ENCODE peak calls at places on chromosomes 4 and X, in nine cellular contexts. One of them, this sample, is unnamed.
A peak's percentile ranks its signal among the peaks of the same experiment; 100 is the strongest.

GRCh38 chr4:80011636-80012236 is 61.3 kb downstream of the ANTXR2 start:
- DNase-seq in pancreas: no peak
- DNase-seq in aorta: no peak
- DNase-seq in HCT116: no peak
- DNase-seq in right atrium auricular region: no peak
- DNase-seq in RWPE2: no peak
- DNase-seq in OCI-LY7: no peak
- DNase-seq in cardiac muscle cell: no peak
- DNase-seq in H1: no peak
- DNase-seq in this sample: no peak

GRCh38 chr4:112881842-112882241 is 167.6 kb upstream of the ANK2 start:
- DNase-seq in pancreas: no peak
- DNase-seq in aorta: no peak
- DNase-seq in HCT116: no peak
- DNase-seq in right atrium auricular region: no peak
- DNase-seq in RWPE2: no peak
- DNase-seq in OCI-LY7: no peak
- DNase-seq in cardiac muscle cell: no peak
- DNase-seq in H1: no peak
- DNase-seq in this sample: no peak

GRCh38 chrX:22999696-23000223 is at the start of gene DDX53:
- DNase-seq in pancreas: no peak
- DNase-seq in aorta: no peak
- DNase-seq in HCT116: no peak
- DNase-seq in right atrium auricular region: no peak
- DNase-seq in RWPE2: no peak
- DNase-seq in OCI-LY7: no peak
- DNase-seq in cardiac muscle cell: no peak
- DNase-seq in H1: no peak
- DNase-seq in this sample: peak; percentile 22

GRCh38 chr4:62670509-62670908 is 1470.4 kb downstream of the ADGRL3 start:
- DNase-seq in pancreas: no peak
- DNase-seq in aorta: no peak
- DNase-seq in HCT116: no peak
- DNase-seq in right atrium auricular region: no peak
- DNase-seq in RWPE2: no peak
- DNase-seq in OCI-LY7: no peak
- DNase-seq in cardiac muscle cell: peak; percentile 56
- DNase-seq in H1: no peak
- DNase-seq in this sample: no peak

GRCh38 chr4:94582517-94582916 is 130.8 kb downstream of the PDLIM5 start:
- DNase-seq in pancreas: no peak
- DNase-seq in aorta: no peak
- DNase-seq in HCT116: no peak
- DNase-seq in right atrium auricular region: no peak
- DNase-seq in RWPE2: no peak
- DNase-seq in OCI-LY7: no peak
- DNase-seq in cardiac muscle cell: no peak
- DNase-seq in H1: no peak
- DNase-seq in this sample: no peak

GRCh38 chr4:76811604-76812412 is 86.1 kb downstream of the SOWAHB start:
- DNase-seq in pancreas: no peak
- DNase-seq in aorta: no peak
- DNase-seq in HCT116: no peak
- DNase-seq in right atrium auricular region: no peak
- DNase-seq in RWPE2: no peak
- DNase-seq in OCI-LY7: no peak
- DNase-seq in cardiac muscle cell: no peak
- DNase-seq in H1: no peak
- DNase-seq in this sample: peak; percentile 68

GRCh38 chr4:118012142-118012541 is 22.1 kb upstream of the NDST3 start:
- DNase-seq in pancreas: no peak
- DNase-seq in aorta: no peak
- DNase-seq in HCT116: no peak
- DNase-seq in right atrium auricular region: no peak
- DNase-seq in RWPE2: no peak
- DNase-seq in OCI-LY7: no peak
- DNase-seq in cardiac muscle cell: no peak
- DNase-seq in H1: no peak
- DNase-seq in this sample: no peak

GRCh38 chrX:133986008-133986683 is 752 bp upstream of the GPC3 start:
- DNase-seq in pancreas: no peak
- DNase-seq in aorta: no peak
- DNase-seq in HCT116: no peak
- DNase-seq in right atrium auricular region: no peak
- DNase-seq in RWPE2: no peak
- DNase-seq in OCI-LY7: no peak
- DNase-seq in cardiac muscle cell: no peak
- DNase-seq in H1: peak; percentile 71
- DNase-seq in this sample: no peak

GRCh38 chrX:56765816-56766553 is 36.9 kb downstream of the NBDY start:
- DNase-seq in pancreas: no peak
- DNase-seq in aorta: no peak
- DNase-seq in HCT116: no peak
- DNase-seq in right atrium auricular region: peak; percentile 57
- DNase-seq in RWPE2: no peak
- DNase-seq in OCI-LY7: peak; percentile 14
- DNase-seq in cardiac muscle cell: no peak
- DNase-seq in H1: no peak
- DNase-seq in this sample: no peak

GRCh38 chr4:113145519-113146291 is 96.3 kb downstream of the ANK2 start:
- DNase-seq in pancreas: no peak
- DNase-seq in aorta: no peak
- DNase-seq in HCT116: no peak
- DNase-seq in right atrium auricular region: no peak
- DNase-seq in RWPE2: no peak
- DNase-seq in OCI-LY7: no peak
- DNase-seq in cardiac muscle cell: peak; percentile 87
- DNase-seq in H1: peak; percentile 66
- DNase-seq in this sample: peak; percentile 49

GRCh38 chr4:150379454-150379853 is 202.5 kb upstream of the MAB21L2 start:
- DNase-seq in pancreas: no peak
- DNase-seq in aorta: no peak
- DNase-seq in HCT116: no peak
- DNase-seq in right atrium auricular region: no peak
- DNase-seq in RWPE2: no peak
- DNase-seq in OCI-LY7: no peak
- DNase-seq in cardiac muscle cell: no peak
- DNase-seq in H1: no peak
- DNase-seq in this sample: no peak

GRCh38 chr4:99134586-99134985 is 9.5 kb downstream of the ADH4 start:
- DNase-seq in pancreas: no peak
- DNase-seq in aorta: no peak
- DNase-seq in HCT116: no peak
- DNase-seq in right atrium auricular region: no peak
- DNase-seq in RWPE2: no peak
- DNase-seq in OCI-LY7: no peak
- DNase-seq in cardiac muscle cell: no peak
- DNase-seq in H1: no peak
- DNase-seq in this sample: no peak

GRCh38 chr4:52577285-52577968 is 81.7 kb downstream of the USP46 start:
- DNase-seq in pancreas: no peak
- DNase-seq in aorta: no peak
- DNase-seq in HCT116: no peak
- DNase-seq in right atrium auricular region: no peak
- DNase-seq in RWPE2: no peak
- DNase-seq in OCI-LY7: no peak
- DNase-seq in cardiac muscle cell: no peak
- DNase-seq in H1: no peak
- DNase-seq in this sample: no peak

GRCh38 chrX:10198254-10198653 is 41.5 kb downstream of the CLCN4 start:
- DNase-seq in pancreas: no peak
- DNase-seq in aorta: no peak
- DNase-seq in HCT116: no peak
- DNase-seq in right atrium auricular region: no peak
- DNase-seq in RWPE2: no peak
- DNase-seq in OCI-LY7: no peak
- DNase-seq in cardiac muscle cell: no peak
- DNase-seq in H1: no peak
- DNase-seq in this sample: no peak

GRCh38 chr4:138645289-138645688 is 370.3 kb upstream of the NOCT start:
- DNase-seq in pancreas: no peak
- DNase-seq in aorta: no peak
- DNase-seq in HCT116: no peak
- DNase-seq in right atrium auricular region: no peak
- DNase-seq in RWPE2: no peak
- DNase-seq in OCI-LY7: no peak
- DNase-seq in cardiac muscle cell: no peak
- DNase-seq in H1: no peak
- DNase-seq in this sample: no peak

GRCh38 chr4:14022428-14022827 is 394.9 kb upstream of the BOD1L1 start:
- DNase-seq in pancreas: no peak
- DNase-seq in aorta: no peak
- DNase-seq in HCT116: no peak
- DNase-seq in right atrium auricular region: no peak
- DNase-seq in RWPE2: no peak
- DNase-seq in OCI-LY7: no peak
- DNase-seq in cardiac muscle cell: no peak
- DNase-seq in H1: no peak
- DNase-seq in this sample: no peak

GRCh38 chr4:185775792-185776555 is 36.0 kb downstream of the SORBS2 start:
- DNase-seq in pancreas: no peak
- DNase-seq in aorta: no peak
- DNase-seq in HCT116: no peak
- DNase-seq in right atrium auricular region: no peak
- DNase-seq in RWPE2: no peak
- DNase-seq in OCI-LY7: no peak
- DNase-seq in cardiac muscle cell: peak; percentile 57
- DNase-seq in H1: no peak
- DNase-seq in this sample: no peak

GRCh38 chrX:48648299-48648698 is 35.3 kb upstream of the WAS start:
- DNase-seq in pancreas: peak; percentile 4
- DNase-seq in aorta: no peak
- DNase-seq in HCT116: no peak
- DNase-seq in right atrium auricular region: peak; percentile 59
- DNase-seq in RWPE2: no peak
- DNase-seq in OCI-LY7: peak; percentile 71
- DNase-seq in cardiac muscle cell: peak; percentile 48
- DNase-seq in H1: peak; percentile 50
- DNase-seq in this sample: peak; percentile 50

DNA sequence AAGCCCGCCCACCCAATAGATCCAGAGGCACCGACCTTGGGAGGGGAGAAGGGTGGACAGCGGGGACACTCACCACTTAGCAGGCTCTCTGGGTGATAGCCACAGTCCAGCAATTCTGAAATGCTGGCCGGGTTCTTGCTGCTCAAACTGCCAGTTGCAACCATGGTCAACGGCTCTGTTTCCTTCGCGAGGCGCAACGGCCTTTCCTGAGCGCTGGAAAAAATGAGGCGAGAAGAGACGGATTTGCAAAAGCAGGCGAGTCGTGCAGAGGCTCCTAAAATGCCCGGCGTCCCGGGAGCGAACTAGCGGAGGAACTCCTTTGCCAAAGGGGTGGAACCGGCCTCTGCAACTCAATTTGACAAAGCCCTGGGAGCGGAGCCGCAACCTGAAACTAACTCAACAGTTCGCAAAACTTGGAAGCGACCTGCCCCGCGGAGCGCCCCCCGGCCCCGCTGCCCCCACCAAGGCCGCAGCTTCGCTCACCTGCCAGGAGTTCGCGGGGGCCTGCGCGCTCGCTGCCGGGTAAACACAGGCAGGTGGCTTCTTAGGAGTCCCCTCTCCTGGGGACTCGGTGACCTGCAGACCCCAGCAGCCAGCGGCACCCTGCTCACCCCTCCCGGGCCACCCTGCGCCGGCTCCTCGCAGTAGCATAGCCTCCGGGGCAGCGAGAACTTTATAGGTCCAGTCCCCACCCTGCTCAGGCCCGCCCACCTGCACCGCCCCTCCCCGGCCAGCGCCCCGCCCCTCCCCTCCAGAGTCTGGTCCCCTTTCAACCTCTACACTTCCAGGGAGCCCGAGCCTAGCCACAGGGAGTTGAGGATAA is at the start of gene DDIT4L:
- DNase-seq in pancreas: peak; percentile 25
- DNase-seq in aorta: peak; percentile 59
- DNase-seq in HCT116: peak; percentile 15
- DNase-seq in right atrium auricular region: peak; percentile 69
- DNase-seq in RWPE2: peak; percentile 62
- DNase-seq in OCI-LY7: no peak
- DNase-seq in cardiac muscle cell: peak; percentile 66
- DNase-seq in H1: peak; percentile 78
- DNase-seq in this sample: peak; percentile 73
- H3K4me1 ChIP-seq in pancreas: no peaks in the 10 kb centered on the region
- H3K4me1 ChIP-seq in aorta: no peaks in the 10 kb centered on the region
- H3K4me1 ChIP-seq in HCT116: peaks cover 9% of the 10 kb centered on the region
- H3K4me1 ChIP-seq in right atrium auricular region: peaks cover 16% of the 10 kb centered on the region
- H3K4me1 ChIP-seq in RWPE2: no peaks in the 10 kb centered on the region
- H3K4me1 ChIP-seq in OCI-LY7: no peaks in the 10 kb centered on the region
- H3K4me1 ChIP-seq in cardiac muscle cell: peaks cover 12% of the 10 kb centered on the region
- H3K4me1 ChIP-seq in H1: peaks cover 3% of the 10 kb centered on the region
- H3K4me1 ChIP-seq in this sample: peaks cover 1% of the 10 kb centered on the region

GRCh38 chr4:140635606-140636005 is 66.8 kb upstream of the UCP1 start:
- DNase-seq in pancreas: peak; percentile 46
- DNase-seq in aorta: no peak
- DNase-seq in HCT116: peak; percentile 16
- DNase-seq in right atrium auricular region: no peak
- DNase-seq in RWPE2: no peak
- DNase-seq in OCI-LY7: no peak
- DNase-seq in cardiac muscle cell: peak; percentile 54
- DNase-seq in H1: no peak
- DNase-seq in this sample: peak; percentile 54
- H3K27ac ChIP-seq in pancreas: no peak overlapping the region
- H3K27ac ChIP-seq in aorta: no peak overlapping the region
- H3K27ac ChIP-seq in HCT116: peak overlapping the region; percentile 8
- H3K27ac ChIP-seq in right atrium auricular region: no peak overlapping the region
- H3K27ac ChIP-seq in RWPE2: no peak overlapping the region
- H3K27ac ChIP-seq in OCI-LY7: no peak overlapping the region
- H3K27ac ChIP-seq in cardiac muscle cell: no peak overlapping the region
- H3K27ac ChIP-seq in H1: no peak overlapping the region
- H3K27ac ChIP-seq in this sample: no peak overlapping the region

GRCh38 chrX:143869018-143869417 is 14.9 kb upstream of the UBE2NL start:
- DNase-seq in pancreas: no peak
- DNase-seq in aorta: no peak
- DNase-seq in HCT116: no peak
- DNase-seq in right atrium auricular region: no peak
- DNase-seq in RWPE2: no peak
- DNase-seq in OCI-LY7: no peak
- DNase-seq in cardiac muscle cell: no peak
- DNase-seq in H1: no peak
- DNase-seq in this sample: no peak
- H3K9me3 ChIP-seq in pancreas: no peaks in the 10 kb centered on the region
- H3K9me3 ChIP-seq in aorta: no peaks in the 10 kb centered on the region
- H3K9me3 ChIP-seq in HCT116: no peaks in the 10 kb centered on the region
- H3K9me3 ChIP-seq in right atrium auricular region: no peaks in the 10 kb centered on the region
- H3K9me3 ChIP-seq in RWPE2: no peaks in the 10 kb centered on the region
- H3K9me3 ChIP-seq in OCI-LY7: no peaks in the 10 kb centered on the region
- H3K9me3 ChIP-seq in cardiac muscle cell: no peaks in the 10 kb centered on the region
- H3K9me3 ChIP-seq in H1: no peaks in the 10 kb centered on the region
- H3K9me3 ChIP-seq in this sample: no peaks in the 10 kb centered on the region

GRCh38 chr4:2799444-2799911 is 6.6 kb downstream of the SH3BP2 start:
- DNase-seq in pancreas: peak; percentile 11
- DNase-seq in aorta: peak; percentile 62
- DNase-seq in HCT116: no peak
- DNase-seq in right atrium auricular region: no peak
- DNase-seq in RWPE2: peak; percentile 37
- DNase-seq in OCI-LY7: no peak
- DNase-seq in cardiac muscle cell: no peak
- DNase-seq in H1: no peak
- DNase-seq in this sample: peak; percentile 73
- H3K4me1 ChIP-seq in pancreas: peaks cover 20% of the 10 kb centered on the region
- H3K4me1 ChIP-seq in aorta: no peaks in the 10 kb centered on the region
- H3K4me1 ChIP-seq in HCT116: peaks cover 43% of the 10 kb centered on the region
- H3K4me1 ChIP-seq in right atrium auricular region: peaks cover 97% of the 10 kb centered on the region
- H3K4me1 ChIP-seq in RWPE2: peaks cover 72% of the 10 kb centered on the region
- H3K4me1 ChIP-seq in OCI-LY7: peaks cover 31% of the 10 kb centered on the region
- H3K4me1 ChIP-seq in cardiac muscle cell: peaks cover 30% of the 10 kb centered on the region
- H3K4me1 ChIP-seq in H1: no peaks in the 10 kb centered on the region
- H3K4me1 ChIP-seq in this sample: peaks cover 42% of the 10 kb centered on the region